ENCODE peak calls at places on chromosome 15, in seven cellular contexts. K, I, P, S, E, V and C are unnamed samples.

GRCh38 chr15:85047271-85047948 is 65.8 kb downstream of the PDE8A start:
- DNase-seq in K (no peak), I (peak), P (no peak), S (no peak), E (no peak), V (no peak), C (no peak)

GRCh38 chr15:56913241-56913640 is 5.2 kb upstream of the TCF12 start:
- DNase-seq in K (no peak), I (no peak), P (no peak), S (no peak), E (no peak), V (no peak), C (no peak)

GRCh38 chr15:94023520-94023919 is 207.8 kb upstream of the MCTP2 start:
- DNase-seq in K (no peak), I (no peak), P (no peak), S (no peak), E (no peak), V (no peak), C (no peak)

GRCh38 chr15:63060699-63061098 is 18.2 kb downstream of the TPM1 start:
- DNase-seq in K (no peak), I (no peak), P (no peak), S (no peak), E (no peak), V (no peak), C (no peak)

GRCh38 chr15:28955160-28955502 is 69.4 kb downstream of the APBA2 start:
- DNase-seq in K (no peak), I (no peak), P (no peak), S (no peak), E (peak), V (peak), C (no peak)

GRCh38 chr15:66682865-66683264 is 19.2 kb upstream of the SMAD6 start:
- DNase-seq in K (no peak), I (peak), P (no peak), S (no peak), E (no peak), V (no peak), C (no peak)

GRCh38 chr15:89368566-89369223 is 34.1 kb upstream of the POLG start:
- DNase-seq in K (no peak), I (no peak), P (no peak), S (no peak), E (no peak), V (no peak), C (no peak)

GRCh38 chr15:40190591-40190990 is 29.7 kb downstream of the BUB1B start:
- DNase-seq in K (no peak), I (peak), P (no peak), S (no peak), E (no peak), V (no peak), C (no peak)

GRCh38 chr15:90322531-90322930 is 29.6 kb upstream of the ZNF774 start:
- DNase-seq in K (no peak), I (no peak), P (no peak), S (no peak), E (no peak), V (no peak), C (no peak)